ENCODE peak calls at places on chromosomes 3 and 15, in seven cellular contexts. One of them, this sample, is unnamed.

GRCh38 chr3:186209810-186210752 is 101.2 kb upstream of the ETV5 start:
- DNase-seq in esophagus muscularis mucosa: no peak
- DNase-seq in K562: peak; percentile 50
- DNase-seq in ovary: peak; percentile 66
- DNase-seq in GM12878: no peak
- DNase-seq in transverse colon: peak; percentile 32
- DNase-seq in tibial nerve: no peak
- DNase-seq in this sample: peak; percentile 58

GRCh38 chr3:33119891-33120290 is 6.1 kb downstream of the CRTAP start:
- DNase-seq in K562: no peak
- DNase-seq in ovary: no peak
- DNase-seq in GM12878: no peak
- DNase-seq in tibial nerve: no peak
- DNase-seq in transverse colon: no peak
- DNase-seq in esophagus muscularis mucosa: no peak
- DNase-seq in this sample: no peak

GRCh38 chr15:40756938-40757337 is 1.9 kb upstream of the RMDN3 start:
- DNase-seq in GM12878: no peak
- DNase-seq in ovary: no peak
- DNase-seq in K562: no peak
- DNase-seq in esophagus muscularis mucosa: no peak
- DNase-seq in tibial nerve: no peak
- DNase-seq in transverse colon: no peak
- DNase-seq in this sample: no peak

GRCh38 chr3:78580691-78581090 is 1187.1 kb downstream of the ROBO1 start:
- DNase-seq in ovary: no peak
- DNase-seq in tibial nerve: no peak
- DNase-seq in K562: no peak
- DNase-seq in transverse colon: no peak
- DNase-seq in esophagus muscularis mucosa: no peak
- DNase-seq in GM12878: no peak
- DNase-seq in this sample: no peak

GRCh38 chr3:71488391-71488809 is 95.1 kb downstream of the FOXP1 start:
- DNase-seq in transverse colon: no peak
- DNase-seq in esophagus muscularis mucosa: no peak
- DNase-seq in tibial nerve: no peak
- DNase-seq in ovary: no peak
- DNase-seq in GM12878: no peak
- DNase-seq in K562: no peak
- DNase-seq in this sample: no peak

GRCh38 chr3:127162947-127163645 is 29.8 kb upstream of the PRR23E start:
- DNase-seq in esophagus muscularis mucosa: no peak
- DNase-seq in K562: peak; percentile 49
- DNase-seq in GM12878: no peak
- DNase-seq in transverse colon: no peak
- DNase-seq in tibial nerve: no peak
- DNase-seq in ovary: no peak
- DNase-seq in this sample: no peak

GRCh38 chr3:62024882-62025281 is 348.5 kb downstream of the FEZF2 start:
- DNase-seq in transverse colon: no peak
- DNase-seq in esophagus muscularis mucosa: no peak
- DNase-seq in tibial nerve: no peak
- DNase-seq in ovary: no peak
- DNase-seq in GM12878: no peak
- DNase-seq in K562: no peak
- DNase-seq in this sample: no peak

GRCh38 chr15:96500491-96500890 is 170.0 kb downstream of the NR2F2 start:
- DNase-seq in GM12878: no peak
- DNase-seq in esophagus muscularis mucosa: no peak
- DNase-seq in ovary: no peak
- DNase-seq in K562: no peak
- DNase-seq in tibial nerve: no peak
- DNase-seq in transverse colon: no peak
- DNase-seq in this sample: no peak

GRCh38 chr3:145698252-145698651 is 462.7 kb downstream of the PLOD2 start:
- DNase-seq in ovary: no peak
- DNase-seq in transverse colon: no peak
- DNase-seq in K562: no peak
- DNase-seq in esophagus muscularis mucosa: no peak
- DNase-seq in tibial nerve: no peak
- DNase-seq in GM12878: no peak
- DNase-seq in this sample: no peak

GRCh38 chr3:59116138-59116537 is 66.3 kb upstream of the CFAP20DC start:
- DNase-seq in esophagus muscularis mucosa: no peak
- DNase-seq in ovary: no peak
- DNase-seq in tibial nerve: no peak
- DNase-seq in GM12878: no peak
- DNase-seq in K562: no peak
- DNase-seq in transverse colon: no peak
- DNase-seq in this sample: no peak

GRCh38 chr15:99443056-99443756 is 122.6 kb upstream of the MEF2A start:
- DNase-seq in tibial nerve: peak; percentile 3
- DNase-seq in GM12878: no peak
- DNase-seq in K562: no peak
- DNase-seq in esophagus muscularis mucosa: peak; percentile 89
- DNase-seq in transverse colon: no peak
- DNase-seq in ovary: peak; percentile 28
- DNase-seq in this sample: peak; percentile 20

GRCh38 chr15:99440551-99441426 is 125.0 kb upstream of the MEF2A start:
- DNase-seq in GM12878: no peak
- DNase-seq in transverse colon: no peak
- DNase-seq in esophagus muscularis mucosa: peak; percentile 72
- DNase-seq in K562: no peak
- DNase-seq in tibial nerve: peak; percentile 3
- DNase-seq in ovary: peak; percentile 28
- DNase-seq in this sample: peak; percentile 25

GRCh38 chr15:99441427-99441766 is 124.4 kb upstream of the MEF2A start:
- DNase-seq in ovary: no peak
- DNase-seq in GM12878: no peak
- DNase-seq in tibial nerve: peak; percentile 3
- DNase-seq in K562: no peak
- DNase-seq in transverse colon: no peak
- DNase-seq in esophagus muscularis mucosa: no peak
- DNase-seq in this sample: no peak

GRCh38 chr15:99442268-99442897 is 123.4 kb upstream of the MEF2A start:
- DNase-seq in esophagus muscularis mucosa: peak; percentile 91
- DNase-seq in GM12878: no peak
- DNase-seq in transverse colon: peak; percentile 56
- DNase-seq in ovary: peak; percentile 51
- DNase-seq in tibial nerve: peak; percentile 44
- DNase-seq in K562: no peak
- DNase-seq in this sample: peak; percentile 71

GRCh38 chr15:99441871-99442267 is 123.9 kb upstream of the MEF2A start:
- DNase-seq in transverse colon: no peak
- DNase-seq in GM12878: no peak
- DNase-seq in ovary: no peak
- DNase-seq in K562: no peak
- DNase-seq in tibial nerve: peak; percentile 1
- DNase-seq in esophagus muscularis mucosa: peak; percentile 90
- DNase-seq in this sample: peak; percentile 20
- H3K27ac ChIP-seq in transverse colon: peak overlapping the region; percentile 36
- H3K27ac ChIP-seq in GM12878: no peak overlapping the region
- H3K27ac ChIP-seq in ovary: no peak overlapping the region
- H3K27ac ChIP-seq in K562: no peak overlapping the region
- H3K27ac ChIP-seq in tibial nerve: peak overlapping the region; percentile 43
- H3K27ac ChIP-seq in esophagus muscularis mucosa: peak overlapping the region; percentile 81
- H3K27ac ChIP-seq in this sample: peak overlapping the region; percentile 74

GRCh38 chr15:23472678-23473077 is 25.6 kb upstream of the GOLGA6L2 start:
- DNase-seq in GM12878: no peak
- DNase-seq in transverse colon: no peak
- DNase-seq in ovary: no peak
- DNase-seq in esophagus muscularis mucosa: no peak
- DNase-seq in K562: no peak
- DNase-seq in tibial nerve: no peak
- DNase-seq in this sample: no peak
- TF ChIP-seq EP300 in GM12878: no peak
- TF ChIP-seq EP300 in transverse colon: no peak
- TF ChIP-seq EP300 in ovary: no peak
- TF ChIP-seq EP300 in esophagus muscularis mucosa: no peak
- TF ChIP-seq EP300 in K562: no peak
- TF ChIP-seq EP300 in tibial nerve: no peak
- TF ChIP-seq EP300 in this sample: no peak

DNA sequence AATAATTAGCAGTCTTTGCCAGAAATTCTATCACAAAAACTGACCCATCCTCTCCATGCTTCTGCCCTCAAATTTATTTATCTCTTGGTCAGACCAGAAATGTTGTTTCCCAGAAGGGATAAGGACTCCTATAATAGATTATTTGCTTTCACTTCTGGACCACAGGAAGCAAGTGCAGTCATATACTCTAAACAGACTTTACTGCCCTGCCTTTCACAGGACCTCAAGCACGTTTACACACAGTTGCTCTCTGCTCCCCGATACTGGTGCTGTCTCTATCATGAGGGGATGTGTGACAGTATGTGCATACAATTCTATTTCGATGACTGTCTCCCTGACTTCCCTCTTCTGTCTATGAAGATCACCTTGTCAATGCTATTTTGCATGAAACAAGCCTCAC is 205.5 kb upstream of the TGFBR2 start:
- DNase-seq in tibial nerve: no peak
- DNase-seq in ovary: no peak
- DNase-seq in transverse colon: no peak
- DNase-seq in esophagus muscularis mucosa: no peak
- DNase-seq in GM12878: no peak
- DNase-seq in K562: no peak
- DNase-seq in this sample: no peak
- TF ChIP-seq POLR2A in tibial nerve: no peak
- TF ChIP-seq POLR2A in ovary: no peak
- TF ChIP-seq POLR2A in transverse colon: no peak
- TF ChIP-seq POLR2A in esophagus muscularis mucosa: no peak
- TF ChIP-seq POLR2A in GM12878: no peak
- TF ChIP-seq POLR2A in K562: no peak
- TF ChIP-seq POLR2A in this sample: no peak

GRCh38 chr3:31433679-31433992 is 99.1 kb upstream of the STT3B start:
- DNase-seq in esophagus muscularis mucosa: no peak
- DNase-seq in ovary: no peak
- DNase-seq in tibial nerve: no peak
- DNase-seq in GM12878: no peak
- DNase-seq in transverse colon: no peak
- DNase-seq in K562: no peak
- DNase-seq in this sample: no peak
- H3K27ac ChIP-seq in esophagus muscularis mucosa: no peak overlapping the region
- H3K27ac ChIP-seq in ovary: no peak overlapping the region
- H3K27ac ChIP-seq in tibial nerve: no peak overlapping the region
- H3K27ac ChIP-seq in GM12878: no peak overlapping the region
- H3K27ac ChIP-seq in transverse colon: no peak overlapping the region
- H3K27ac ChIP-seq in K562: no peak overlapping the region
- H3K27ac ChIP-seq in this sample: no peak overlapping the region

GRCh38 chr15:61613138-61613537 is 384.0 kb upstream of the RORA start:
- DNase-seq in ovary: no peak
- DNase-seq in tibial nerve: no peak
- DNase-seq in transverse colon: no peak
- DNase-seq in K562: no peak
- DNase-seq in esophagus muscularis mucosa: no peak
- DNase-seq in GM12878: no peak
- DNase-seq in this sample: no peak

DNA sequence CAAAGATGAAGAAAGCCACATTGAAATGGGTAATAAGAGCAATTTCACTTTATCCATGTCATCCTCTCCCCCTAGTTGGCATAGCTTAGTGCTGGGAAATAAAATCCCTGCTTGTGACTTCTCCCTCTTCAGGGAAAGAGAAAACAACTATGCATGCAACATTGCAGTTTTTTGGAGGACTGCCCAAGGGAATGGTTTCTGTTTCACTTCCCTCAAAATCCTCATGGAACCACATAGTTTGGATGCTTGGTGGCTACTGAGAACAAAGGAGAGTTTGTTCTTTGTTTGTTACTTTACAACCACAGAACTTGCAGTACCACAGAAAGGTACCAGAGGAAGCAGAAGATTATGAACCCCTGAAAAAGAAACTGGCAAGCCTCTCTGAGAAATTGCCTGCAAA is 384.6 kb upstream of the RORA start:
- DNase-seq in ovary: no peak
- DNase-seq in K562: no peak
- DNase-seq in GM12878: no peak
- DNase-seq in esophagus muscularis mucosa: no peak
- DNase-seq in transverse colon: no peak
- DNase-seq in tibial nerve: no peak
- DNase-seq in this sample: no peak
- TF ChIP-seq EP300 in ovary: no peak
- TF ChIP-seq EP300 in K562: no peak
- TF ChIP-seq EP300 in GM12878: no peak
- TF ChIP-seq EP300 in esophagus muscularis mucosa: no peak
- TF ChIP-seq EP300 in transverse colon: no peak
- TF ChIP-seq EP300 in tibial nerve: no peak
- TF ChIP-seq EP300 in this sample: no peak

GRCh38 chr3:9749663-9750555 is at the start of gene OGG1:
- DNase-seq in K562: peak; percentile 99
- DNase-seq in tibial nerve: peak; percentile 96
- DNase-seq in GM12878: peak; percentile 95
- DNase-seq in esophagus muscularis mucosa: peak; percentile 99
- DNase-seq in transverse colon: peak; percentile 98
- DNase-seq in ovary: peak; percentile 99
- DNase-seq in this sample: peak; percentile 98
- TF ChIP-seq POLR2A in K562: peak; percentile 87
- TF ChIP-seq POLR2A in tibial nerve: peak; percentile 53
- TF ChIP-seq POLR2A in GM12878: peak; percentile 62
- TF ChIP-seq POLR2A in esophagus muscularis mucosa: no peak
- TF ChIP-seq POLR2A in transverse colon: peak; percentile 58
- TF ChIP-seq POLR2A in ovary: peak; percentile 16
- TF ChIP-seq POLR2A in this sample: no peak

DNA sequence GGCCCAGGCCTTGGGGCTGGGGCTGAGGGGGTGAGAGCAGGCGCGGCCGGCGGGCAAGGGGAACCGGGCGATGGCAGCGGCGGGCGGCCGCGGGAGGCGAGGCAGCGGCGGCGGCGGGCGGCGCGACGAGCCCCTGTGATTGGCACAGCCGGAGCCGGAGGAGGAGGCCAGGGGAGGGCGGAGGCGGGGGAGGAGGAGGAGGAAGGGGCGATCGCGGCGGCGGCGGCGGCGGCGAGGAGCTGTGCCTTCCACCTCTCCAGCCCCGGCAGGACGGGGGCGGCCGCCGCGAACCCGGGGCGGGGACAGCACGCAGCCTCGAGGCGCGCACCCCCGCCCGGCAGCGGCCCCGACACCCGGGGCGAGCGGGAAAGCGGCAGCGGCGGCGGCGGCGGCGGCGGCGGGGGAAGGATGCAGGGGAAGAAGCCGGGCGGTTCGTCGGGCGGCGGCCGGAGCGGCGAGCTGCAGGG is at the start of gene SLCO3A1:
- DNase-seq in K562: peak; percentile 63
- DNase-seq in GM12878: no peak
- DNase-seq in tibial nerve: peak; percentile 47
- DNase-seq in ovary: peak; percentile 79
- DNase-seq in transverse colon: peak; percentile 79
- DNase-seq in esophagus muscularis mucosa: peak; percentile 93
- DNase-seq in this sample: peak; percentile 75
- H3K27ac ChIP-seq in K562: no peak within 1 kb of the TSS
- H3K27ac ChIP-seq in GM12878: no peak within 1 kb of the TSS
- H3K27ac ChIP-seq in tibial nerve: peak within 1 kb of the TSS; percentile 96
- H3K27ac ChIP-seq in ovary: peak within 1 kb of the TSS; percentile 95
- H3K27ac ChIP-seq in transverse colon: peak within 1 kb of the TSS; percentile 87
- H3K27ac ChIP-seq in esophagus muscularis mucosa: peak within 1 kb of the TSS; percentile 96
- H3K27ac ChIP-seq in this sample: peak within 1 kb of the TSS; percentile 93

DNA sequence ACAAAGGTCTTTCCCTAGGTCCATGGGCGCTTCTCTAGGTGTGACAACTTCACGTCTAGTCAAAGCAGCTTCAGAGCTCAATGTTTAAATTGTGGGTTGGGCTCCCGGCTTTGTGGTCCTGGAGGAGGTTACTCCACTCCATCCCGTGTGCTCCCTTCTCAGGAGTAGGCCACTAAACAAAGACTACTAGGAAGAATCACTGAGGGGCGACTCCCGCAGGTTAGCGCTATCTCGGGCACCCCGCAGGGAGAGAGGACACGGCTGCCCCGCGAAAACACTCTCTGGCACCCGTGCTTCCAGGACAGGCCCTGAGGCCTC is 500 bp downstream of the PARP6 start:
- DNase-seq in tibial nerve: no peak
- DNase-seq in transverse colon: no peak
- DNase-seq in K562: peak; percentile 62
- DNase-seq in GM12878: no peak
- DNase-seq in esophagus muscularis mucosa: no peak
- DNase-seq in ovary: no peak
- DNase-seq in this sample: no peak
- TF ChIP-seq EP300 in tibial nerve: no peak
- TF ChIP-seq EP300 in transverse colon: no peak
- TF ChIP-seq EP300 in K562: no peak
- TF ChIP-seq EP300 in GM12878: no peak
- TF ChIP-seq EP300 in esophagus muscularis mucosa: no peak
- TF ChIP-seq EP300 in ovary: no peak
- TF ChIP-seq EP300 in this sample: no peak

This sample was measured in stomach.